ENCODE peak calls at places on chromosomes 12 and 14, in six cellular contexts. O is prostate gland, D is left cardiac atrium, P is substantia nigra, M is astrocyte, F is NCI-H345. V is an unnamed sample.
A peak's percentile ranks its signal among the peaks of the same experiment; 100 is the strongest.

GRCh38 chr14:24080888-24081738 is 9.8 kb downstream of the CPNE6 start:
- DNase-seq in O (peak; percentile 54), D (peak; percentile 53), P (peak; percentile 24), M (peak; percentile 8), F (peak; percentile 69), V (peak; percentile 75)

GRCh38 chr12:103310871-103311270 is 184.9 kb downstream of the C12orf42 start:
- DNase-seq in O (no peak), D (no peak), P (no peak), M (no peak), F (no peak), V (no peak)

GRCh38 chr12:58341791-58342190 is 400.4 kb downstream of the ATP23 start:
- DNase-seq in O (no peak), D (no peak), P (no peak), M (peak; percentile 64), F (peak; percentile 54), V (peak; percentile 16)

GRCh38 chr12:71128191-71128590 is 29.6 kb downstream of the TSPAN8 start:
- DNase-seq in O (no peak), D (no peak), P (no peak), M (peak; percentile 13), F (no peak), V (peak; percentile 8)

GRCh38 chr14:60242420-60242819 is 6.6 kb upstream of the PPM1A start:
- DNase-seq in O (no peak), D (no peak), P (no peak), M (no peak), F (no peak), V (no peak)

GRCh38 chr14:37145395-37145794 is 27.0 kb downstream of the SLC25A21 start:
- DNase-seq in O (no peak), D (no peak), P (no peak), M (no peak), F (no peak), V (peak; percentile 79)

GRCh38 chr12:108457006-108457733 is 57.9 kb upstream of the FICD start:
- DNase-seq in O (no peak), D (no peak), P (no peak), M (peak; percentile 13), F (peak; percentile 44), V (peak; percentile 83)

GRCh38 chr14:76086636-76087035 is 65.1 kb upstream of the GPATCH2L start:
- DNase-seq in O (no peak), D (no peak), P (peak; percentile 12), M (no peak), F (no peak), V (no peak)

GRCh38 chr12:12874014-12874413 is 17.3 kb upstream of the GPRC5A start:
- DNase-seq in O (no peak), D (no peak), P (no peak), M (no peak), F (no peak), V (no peak)

GRCh38 chr12:3259976-3260375 is 182.8 kb downstream of the TSPAN9 start:
- DNase-seq in O (no peak), D (no peak), P (no peak), M (no peak), F (no peak), V (no peak)

GRCh38 chr12:27615331-27615891 is 80.8 kb upstream of the REP15 start:
- DNase-seq in O (no peak), D (no peak), P (no peak), M (peak; percentile 86), F (no peak), V (no peak)

GRCh38 chr12:50686406-50686805 is 77.5 kb upstream of the ATF1 start:
- DNase-seq in O (no peak), D (no peak), P (no peak), M (no peak), F (no peak), V (no peak)

GRCh38 chr12:51323966-51324895 is at the start of gene BIN2:
- DNase-seq in O (no peak), D (peak; percentile 53), P (peak; percentile 8), M (no peak), F (no peak), V (no peak)

GRCh38 chr12:1933342-1933992 is 15.0 kb upstream of the CACNA2D4 start:
- DNase-seq in O (no peak), D (no peak), P (no peak), M (peak; percentile 65), F (no peak), V (peak; percentile 72)

GRCh38 chr14:75280831-75281690 is 2.4 kb downstream of the FOS start:
- DNase-seq in O (no peak), D (peak; percentile 48), P (no peak), M (no peak), F (no peak), V (peak; percentile 33)

GRCh38 chr12:18998343-18999270 is 130.9 kb upstream of the PLEKHA5 start:
- DNase-seq in O (no peak), D (no peak), P (no peak), M (peak; percentile 89), F (peak; percentile 62), V (peak; percentile 22)

GRCh38 chr12:90305379-90305778 is 596.7 kb upstream of the ATP2B1 start:
- DNase-seq in O (peak; percentile 28), D (no peak), P (no peak), M (no peak), F (no peak), V (peak; percentile 31)

GRCh38 chr14:99254391-99255009 is 17.5 kb downstream of the BCL11B start:
- DNase-seq in O (no peak), D (no peak), P (no peak), M (no peak), F (no peak), V (no peak)

GRCh38 chr12:1886396-1887008 is 31.9 kb downstream of the CACNA2D4 start:
- DNase-seq in O (no peak), D (no peak), P (no peak), M (no peak), F (no peak), V (no peak)

GRCh38 chr14:89198544-89199329 is 218.3 kb downstream of the FOXN3 start:
- DNase-seq in O (no peak), D (no peak), P (no peak), M (no peak), F (no peak), V (peak; percentile 91)

GRCh38 chr12:108839011-108839889 is 18.1 kb downstream of the SSH1 start:
- DNase-seq in O (peak; percentile 43), D (peak; percentile 77), P (no peak), M (peak; percentile 82), F (no peak), V (no peak)

GRCh38 chr14:53757732-53758131 is 198.9 kb downstream of the BMP4 start:
- DNase-seq in O (no peak), D (no peak), P (no peak), M (no peak), F (no peak), V (no peak)

GRCh38 chr12:57552692-57553321 is 3.0 kb downstream of the KIF5A start:
- DNase-seq in O (no peak), D (no peak), P (no peak), M (peak; percentile 47), F (no peak), V (peak; percentile 63)

GRCh38 chr12:89389755-89390661 is 37.7 kb upstream of the DUSP6 start:
- DNase-seq in O (no peak), D (no peak), P (no peak), M (peak; percentile 27), F (no peak), V (peak; percentile 64)

GRCh38 chr12:62604856-62605255 is 138.2 kb downstream of the MON2 start:
- DNase-seq in O (no peak), D (no peak), P (no peak), M (peak; percentile 51), F (no peak), V (peak; percentile 36)

GRCh38 chr12:55708695-55709233 is 1.1 kb upstream of the ITGA7 start:
- DNase-seq in O (no peak), D (peak; percentile 66), P (no peak), M (no peak), F (no peak), V (no peak)

GRCh38 chr12:119727600-119728436 is 59.9 kb downstream of the PRKAB1 start:
- DNase-seq in O (no peak), D (no peak), P (no peak), M (no peak), F (no peak), V (no peak)

GRCh38 chr12:6392499-6392898 is 8.5 kb downstream of the LTBR start:
- DNase-seq in O (peak; percentile 81), D (peak; percentile 51), P (no peak), M (no peak), F (no peak), V (no peak)

GRCh38 chr12:53115891-53116675 is 12.8 kb downstream of the SOAT2 start:
- DNase-seq in O (no peak), D (no peak), P (no peak), M (no peak), F (no peak), V (no peak)

GRCh38 chr14:74400328-74400727 is 25.7 kb downstream of the SYNDIG1L start:
- DNase-seq in O (no peak), D (no peak), P (no peak), M (no peak), F (no peak), V (peak; percentile 16)

GRCh38 chr14:95040723-95041476 is 116.4 kb downstream of the DICER1 start:
- DNase-seq in O (no peak), D (no peak), P (no peak), M (no peak), F (no peak), V (peak; percentile 21)

GRCh38 chr14:24909523-24910302 is 140.2 kb downstream of the STXBP6 start:
- DNase-seq in O (no peak), D (no peak), P (no peak), M (no peak), F (no peak), V (no peak)

GRCh38 chr12:43482311-43483085 is 69.5 kb downstream of the ADAMTS20 start:
- DNase-seq in O (no peak), D (no peak), P (no peak), M (no peak), F (no peak), V (no peak)

GRCh38 chr12:27934278-27934677 is 38.3 kb downstream of the PTHLH start:
- DNase-seq in O (no peak), D (no peak), P (no peak), M (no peak), F (no peak), V (no peak)

GRCh38 chr12:104578453-104578852 is 121.7 kb downstream of the CHST11 start:
- DNase-seq in O (no peak), D (no peak), P (no peak), M (peak; percentile 92), F (no peak), V (no peak)

GRCh38 chr12:80576641-80577418 is 130.6 kb upstream of the MYF6 start:
- DNase-seq in O (no peak), D (no peak), P (no peak), M (peak; percentile 70), F (no peak), V (no peak)

V was measured in left kidney.